ENCODE peak calls at places on chromosomes 7 and 10, in ten cellular contexts. S is vagina, N is ovary, J is transverse colon, V is suprapubic skin, T is heart left ventricle, Z is right lobe of liver, H is testis, Y is adrenal gland, K is endothelial cell of umbilical vein. D is an unnamed sample.

GRCh38 chr7:138008588-138009349 is 6.9 kb upstream of the CREB3L2 start:
- DNase-seq in S (no peak), N (peak; percentile 56), J (peak; percentile 24), V (no peak), T (no peak), Z (no peak), H (no peak), Y (no peak), K (peak; percentile 58), D (no peak)

GRCh38 chr10:52400564-52400963 is 86.5 kb downstream of the DKK1 start:
- DNase-seq in S (no peak), N (no peak), J (no peak), V (no peak), T (no peak), Z (no peak), H (no peak), Y (no peak), K (peak; percentile 13), D (no peak)

GRCh38 chr10:42941245-42941644 is 135.6 kb upstream of the RET start:
- DNase-seq in S (no peak), N (no peak), J (no peak), V (no peak), T (no peak), Z (no peak), H (no peak), Y (no peak), K (no peak), D (peak; percentile 52)

GRCh38 chr7:44533301-44534055 is 7.7 kb downstream of the NPC1L1 start:
- DNase-seq in S (no peak), N (no peak), J (no peak), V (no peak), T (no peak), Z (no peak), H (no peak), Y (peak; percentile 60), K (no peak), D (no peak)

GRCh38 chr7:38105874-38106483 is 72.1 kb upstream of the STARD3NL start:
- DNase-seq in S (no peak), N (peak; percentile 19), J (no peak), V (no peak), T (no peak), Z (no peak), H (peak; percentile 26), Y (peak; percentile 36), K (peak; percentile 44), D (no peak)

GRCh38 chr7:23349484-23350157 is 50.5 kb downstream of the MALSU1 start:
- DNase-seq in S (no peak), N (no peak), J (no peak), V (no peak), T (no peak), Z (no peak), H (no peak), Y (no peak), K (peak; percentile 88), D (no peak)

GRCh38 chr10:96124230-96125141 is 5.6 kb upstream of the ZNF518A start:
- DNase-seq in S (no peak), N (no peak), J (peak; percentile 63), V (no peak), T (no peak), Z (peak; percentile 36), H (peak; percentile 71), Y (peak; percentile 46), K (peak; percentile 37), D (peak; percentile 77)

GRCh38 chr10:58393317-58393716 is 8.1 kb downstream of the TFAM start:
- DNase-seq in S (no peak), N (no peak), J (no peak), V (no peak), T (no peak), Z (no peak), H (no peak), Y (no peak), K (peak; percentile 5), D (no peak)

GRCh38 chr10:110524179-110524863 is 26.6 kb downstream of the DUSP5 start:
- DNase-seq in S (peak; percentile 64), N (no peak), J (no peak), V (no peak), T (no peak), Z (no peak), H (no peak), Y (no peak), K (no peak), D (no peak)

GRCh38 chr10:79229830-79230562 is 117.3 kb upstream of the PPIF start:
- DNase-seq in S (no peak), N (no peak), J (no peak), V (no peak), T (no peak), Z (no peak), H (no peak), Y (no peak), K (no peak), D (no peak)

GRCh38 chr10:3803884-3804741 is 19.1 kb upstream of the KLF6 start:
- DNase-seq in S (peak; percentile 83), N (no peak), J (no peak), V (no peak), T (no peak), Z (no peak), H (no peak), Y (no peak), K (peak; percentile 56), D (no peak)
- H3K4me3 ChIP-seq in S (no peak overlapping the region), N (no peak overlapping the region), J (no peak overlapping the region), V (no peak overlapping the region), T (no peak overlapping the region), Z (no peak overlapping the region), H (no peak overlapping the region), Y (no peak overlapping the region), K (no peak overlapping the region), D (no peak overlapping the region)

DNA sequence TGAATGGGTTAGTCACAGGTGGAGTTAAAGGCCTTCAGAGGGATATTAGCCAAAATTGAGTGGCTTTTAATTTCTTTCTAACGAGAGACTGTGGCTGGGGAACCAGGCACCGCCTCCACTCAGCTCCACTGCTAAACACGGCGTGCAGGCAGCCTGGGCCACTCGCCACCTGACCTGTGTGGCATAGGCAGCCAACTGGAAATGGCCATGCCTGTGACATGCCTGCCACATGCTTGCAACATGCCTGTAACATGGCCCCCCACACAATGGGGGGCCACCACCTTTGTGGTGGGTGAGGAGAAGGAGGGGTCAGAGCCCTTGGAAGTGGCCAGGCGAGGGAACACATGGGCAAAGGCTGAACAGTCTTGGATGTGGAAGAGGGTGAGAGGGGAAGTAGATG is 60.1 kb upstream of the PAX2 start:
- DNase-seq in S (no peak), N (no peak), J (no peak), V (no peak), T (no peak), Z (no peak), H (no peak), Y (no peak), K (no peak), D (peak; percentile 55)
- H3K27me3 ChIP-seq in S (peaks cover 4% of the 10 kb centered on the region), N (no peaks in the 10 kb centered on the region), J (peaks cover 98% of the 10 kb centered on the region), V (peaks cover 99% of the 10 kb centered on the region), T (peaks cover 99% of the 10 kb centered on the region), Z (peaks cover 15% of the 10 kb centered on the region), H (no peaks in the 10 kb centered on the region), Y (peaks cover 56% of the 10 kb centered on the region), K (peaks cover 68% of the 10 kb centered on the region), D (peaks cover 57% of the 10 kb centered on the region)

DNA sequence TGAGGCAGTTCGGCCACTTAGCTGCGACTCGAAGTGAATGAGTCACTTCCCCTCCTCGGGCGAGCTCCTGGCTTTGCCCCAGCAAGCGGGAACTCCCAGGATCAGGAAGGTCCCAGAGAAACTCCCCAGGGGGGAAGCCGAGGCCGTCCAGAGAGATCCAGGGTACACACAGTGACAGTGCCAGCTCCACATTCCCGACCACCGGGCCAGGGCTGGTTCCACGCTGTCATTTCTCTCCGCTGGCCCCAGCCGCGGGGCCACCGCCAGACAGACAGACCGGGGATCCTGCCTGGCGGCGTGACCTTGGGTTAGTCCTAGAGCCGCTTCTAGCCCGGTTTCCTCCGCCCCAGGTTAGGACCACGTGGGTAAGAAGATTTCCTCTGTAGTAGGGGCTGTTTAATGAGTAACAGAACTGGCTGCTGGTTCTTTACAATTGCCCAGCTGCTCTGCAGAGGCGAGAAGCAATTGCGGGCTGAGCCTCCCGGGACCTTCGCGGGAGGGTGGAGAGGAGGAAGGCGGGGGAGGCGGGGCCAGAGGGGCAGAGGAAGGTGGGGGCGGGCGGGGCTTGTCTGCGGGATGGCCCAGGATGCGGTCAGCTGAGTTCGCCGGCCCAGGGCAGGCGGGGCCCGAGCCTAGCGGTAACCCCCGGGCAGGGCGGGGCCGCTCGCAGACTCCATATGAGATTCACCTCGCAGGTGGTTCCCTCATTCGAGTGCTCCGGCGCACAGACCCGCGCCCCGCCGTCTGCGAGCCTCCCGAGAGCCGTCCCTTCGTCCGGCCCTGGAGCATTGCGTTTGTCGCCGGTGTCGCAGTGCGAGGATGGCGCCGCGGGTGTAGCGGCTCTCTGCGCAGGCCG is at the start of gene UPP1:
- DNase-seq in S (peak; percentile 97), N (peak; percentile 88), J (peak; percentile 97), V (peak; percentile 97), T (peak; percentile 95), Z (peak; percentile 98), H (peak; percentile 95), Y (peak; percentile 96), K (peak; percentile 85), D (peak; percentile 99)
- TF ChIP-seq POLR2A in S (peak; percentile 70), N (no peak), J (peak; percentile 88), V (peak; percentile 61), T (peak; percentile 68), Z (peak; percentile 94), H (no peak), Y (peak; percentile 93), K (peak; percentile 44), D (peak; percentile 75)

GRCh38 chr7:875476-876076 is 778 bp upstream of the GET4 start:
- DNase-seq in S (peak; percentile 92), N (peak; percentile 45), J (peak; percentile 30), V (peak; percentile 79), T (no peak), Z (peak; percentile 54), H (no peak), Y (no peak), K (no peak), D (peak; percentile 92)
- H3K4me3 ChIP-seq in S (peak overlapping the region; percentile 51), N (peak overlapping the region; percentile 43), J (peak overlapping the region; percentile 15), V (peak overlapping the region; percentile 87), T (peak overlapping the region; percentile 59), Z (peak overlapping the region; percentile 32), H (peak overlapping the region; percentile 38), Y (no peak overlapping the region), K (no peak overlapping the region), D (peak overlapping the region; percentile 92)

GRCh38 chr10:118769898-118770600 is 15.3 kb upstream of the CACUL1 start:
- DNase-seq in S (peak; percentile 60), N (no peak), J (no peak), V (no peak), T (no peak), Z (no peak), H (no peak), Y (no peak), K (no peak), D (no peak)
- H3K27me3 ChIP-seq in S (no peaks in the 10 kb centered on the region), N (no peaks in the 10 kb centered on the region), J (no peaks in the 10 kb centered on the region), V (no peaks in the 10 kb centered on the region), T (no peaks in the 10 kb centered on the region), Z (no peaks in the 10 kb centered on the region), H (no peaks in the 10 kb centered on the region), Y (no peaks in the 10 kb centered on the region), K (no peaks in the 10 kb centered on the region), D (no peaks in the 10 kb centered on the region)

DNA sequence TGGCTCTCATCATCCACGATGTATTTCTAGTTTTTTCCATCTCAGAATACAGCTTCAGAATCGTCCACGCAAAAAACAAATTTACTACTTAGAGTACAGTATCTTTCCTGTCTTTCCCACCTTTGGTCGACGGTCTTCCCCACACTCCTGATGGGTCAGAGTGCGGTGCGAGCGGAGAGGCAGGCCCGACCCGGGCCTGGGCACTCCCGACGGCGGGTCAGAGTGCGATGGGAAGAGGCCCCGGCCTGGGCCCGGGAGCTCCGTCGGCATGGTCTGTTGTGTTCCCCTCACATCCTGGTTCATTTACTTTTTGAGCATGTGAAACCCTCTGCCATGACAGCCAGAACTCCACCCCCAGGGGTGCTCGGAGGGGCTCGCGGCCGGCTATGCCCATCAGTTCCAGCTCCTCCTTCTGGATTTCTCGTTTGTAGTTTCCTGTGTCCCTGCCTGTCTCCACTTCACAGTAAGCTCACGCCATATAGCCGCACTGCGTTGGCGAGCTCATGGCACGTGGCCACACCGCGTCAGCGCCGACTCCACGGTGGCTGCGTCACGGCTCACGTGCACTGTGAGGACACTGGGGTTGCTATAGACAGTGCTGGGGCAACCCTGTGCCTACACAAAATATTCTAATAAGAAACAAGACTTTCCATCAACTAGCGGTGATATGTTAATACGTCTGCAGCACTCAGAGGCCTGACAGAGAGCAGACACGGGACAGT is 7.8 kb downstream of the COX19 start:
- DNase-seq in S (no peak), N (no peak), J (no peak), V (no peak), T (no peak), Z (no peak), H (no peak), Y (no peak), K (no peak), D (peak; percentile 73)
- TF ChIP-seq POLR2A in S (no peak), N (no peak), J (no peak), V (no peak), T (no peak), Z (no peak), H (no peak), Y (no peak), K (no peak), D (no peak)

D was measured in spleen.